ENCODE peak calls at places on chromosomes 13 and 19, in four cellular contexts. J is cardiac fibroblast, D is kidney epithelial cell, P is ovary. N is an unnamed sample.
A peak's percentile ranks its signal among the peaks of the same experiment; 100 is the strongest.

GRCh38 chr13:110634558-110634957 is 19.2 kb downstream of the NAXD start:
- DNase-seq in J (peak; percentile 53), D (no peak), P (no peak), N (no peak)

GRCh38 chr13:98909016-98909415 is 68.8 kb downstream of the DOCK9 start:
- DNase-seq in J (no peak), D (no peak), P (no peak), N (no peak)

GRCh38 chr13:73140804-73141203 is 82.0 kb downstream of the KLF5 start:
- DNase-seq in J (no peak), D (no peak), P (no peak), N (no peak)

GRCh38 chr19:38262585-38263268 is 1.6 kb upstream of the SPINT2 start:
- DNase-seq in J (no peak), D (no peak), P (no peak), N (no peak)

GRCh38 chr13:106691861-106692260 is 123.9 kb upstream of the ARGLU1 start:
- DNase-seq in J (no peak), D (no peak), P (no peak), N (no peak)

GRCh38 chr19:43316591-43317319 is 36.7 kb upstream of the CD177 start:
- DNase-seq in J (no peak), D (no peak), P (no peak), N (no peak)

GRCh38 chr19:4519521-4520277 is 1.4 kb upstream of the PLIN4 start:
- DNase-seq in J (peak; percentile 66), D (no peak), P (peak; percentile 47), N (no peak)

GRCh38 chr13:107838592-107839161 is 376.7 kb downstream of the LIG4 start:
- DNase-seq in J (no peak), D (no peak), P (no peak), N (no peak)

GRCh38 chr13:48304132-48304876 is 753 bp downstream of the RB1 start:
- DNase-seq in J (peak; percentile 67), D (peak; percentile 14), P (peak; percentile 37), N (no peak)

GRCh38 chr13:48156466-48156865 is 61.6 kb upstream of the MED4 start:
- DNase-seq in J (no peak), D (no peak), P (no peak), N (no peak)

GRCh38 chr13:21354721-21355120 is 104.4 kb downstream of the ZDHHC20 start:
- DNase-seq in J (no peak), D (no peak), P (no peak), N (no peak)

GRCh38 chr19:11693505-11694499 is 44.9 kb downstream of the ZNF823 start:
- DNase-seq in J (peak; percentile 52), D (no peak), P (no peak), N (no peak)

GRCh38 chr19:23481043-23481442 is 85.8 kb upstream of the ZNF91 start:
- DNase-seq in J (no peak), D (no peak), P (no peak), N (no peak)

GRCh38 chr19:41299755-41300089 is 10.2 kb upstream of the CCDC97 start:
- DNase-seq in J (peak; percentile 77), D (no peak), P (peak; percentile 45), N (no peak)

GRCh38 chr13:98363326-98363725 is 186.3 kb upstream of the RNF113B start:
- DNase-seq in J (no peak), D (no peak), P (no peak), N (no peak)

GRCh38 chr19:3474015-3474414 is 6.3 kb downstream of the SMIM24 start:
- DNase-seq in J (no peak), D (no peak), P (no peak), N (no peak)

GRCh38 chr13:30835442-30835841 is 70.6 kb upstream of the MEDAG start:
- DNase-seq in J (no peak), D (no peak), P (peak; percentile 58), N (no peak)

GRCh38 chr19:34994643-34995471 is 5.3 kb upstream of the GRAMD1A start:
- DNase-seq in J (no peak), D (no peak), P (peak; percentile 67), N (no peak)

GRCh38 chr13:79749985-79750551 is 269.1 kb downstream of the NDFIP2 start:
- DNase-seq in J (peak; percentile 99), D (peak; percentile 95), P (peak; percentile 76), N (peak; percentile 97)

GRCh38 chr19:53552001-53552721 is 14.2 kb downstream of the ZNF331 start:
- DNase-seq in J (no peak), D (no peak), P (no peak), N (no peak)

GRCh38 chr13:75850915-75851314 is 214.8 kb downstream of the LMO7 start:
- DNase-seq in J (no peak), D (no peak), P (no peak), N (no peak)

GRCh38 chr19:40756502-40757110 is 5.6 kb downstream of the SNRPA start:
- DNase-seq in J (no peak), D (no peak), P (no peak), N (no peak)

GRCh38 chr19:53545271-53546065 is 7.5 kb downstream of the ZNF331 start:
- DNase-seq in J (peak; percentile 26), D (no peak), P (no peak), N (no peak)

GRCh38 chr19:37564624-37565369 is 29.8 kb downstream of the ZNF571 start:
- DNase-seq in J (no peak), D (no peak), P (no peak), N (no peak)

GRCh38 chr19:45455707-45456499 is 11.9 kb upstream of the FOSB start:
- DNase-seq in J (peak; percentile 99), D (peak; percentile 98), P (peak; percentile 94), N (no peak)

GRCh38 chr13:27960362-27961226 is 8.5 kb downstream of the CDX2 start:
- DNase-seq in J (peak; percentile 26), D (no peak), P (no peak), N (no peak)

GRCh38 chr19:17325133-17325532 is 9.5 kb downstream of the ANO8 start:
- DNase-seq in J (no peak), D (no peak), P (no peak), N (no peak)

GRCh38 chr13:34943675-34944634 is 1.9 kb downstream of the NBEA start:
- DNase-seq in J (no peak), D (no peak), P (no peak), N (no peak)

GRCh38 chr19:58516964-58517833 is 2.4 kb downstream of the ZBTB45 start:
- DNase-seq in J (no peak), D (no peak), P (no peak), N (no peak)
- TF ChIP-seq CTCF in J (no peak), D (no peak), P (no peak), N (no peak)

DNA sequence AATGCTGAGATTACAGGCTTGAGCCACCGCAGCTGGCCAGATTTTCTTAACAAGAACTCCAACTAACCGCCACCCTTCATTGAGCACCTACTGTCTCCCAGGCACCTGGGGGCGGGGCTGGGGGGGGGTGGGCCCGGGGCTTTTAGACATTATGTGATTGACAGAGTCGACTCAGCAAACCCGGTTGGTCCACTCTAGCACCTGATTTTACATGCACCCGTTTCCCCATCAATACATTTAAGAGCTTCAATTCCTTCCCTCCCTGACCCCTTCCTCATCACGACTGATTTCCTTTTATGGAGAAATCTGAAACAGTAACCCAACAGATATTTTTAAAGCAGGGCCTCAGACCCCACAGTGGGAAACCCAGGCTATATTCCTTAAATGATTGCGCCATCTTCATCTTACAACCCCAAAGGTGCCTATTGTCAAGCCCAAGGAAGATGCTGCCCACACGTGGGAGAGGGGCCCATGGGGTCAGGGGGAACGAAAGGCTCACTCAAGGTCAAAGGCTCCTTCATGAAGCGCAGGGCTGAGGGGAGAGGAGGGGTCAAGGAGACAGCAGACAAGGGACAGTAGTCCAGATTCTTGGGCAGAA is 1.8 kb downstream of the INSR start:
- DNase-seq in J (no peak), D (no peak), P (no peak), N (no peak)
- H3K4me3 ChIP-seq in J (no peak overlapping the region), D (no peak overlapping the region), P (peak overlapping the region; percentile 99), N (peak overlapping the region; percentile 72)

GRCh38 chr13:39273953-39274352 is 235.7 kb downstream of the NHLRC3 start:
- DNase-seq in J (peak; percentile 41), D (no peak), P (peak; percentile 23), N (no peak)
- TF ChIP-seq CTCF in J (no peak), D (peak; percentile 29), P (no peak), N (peak; percentile 55)

GRCh38 chr13:24218977-24219376 is 58.5 kb downstream of the SPATA13 start:
- DNase-seq in J (peak; percentile 70), D (no peak), P (no peak), N (no peak)
- H3K4me3 ChIP-seq in J (no peak overlapping the region), D (no peak overlapping the region), P (no peak overlapping the region), N (no peak overlapping the region)

GRCh38 chr13:29761815-29762214 is 88.6 kb downstream of the UBL3 start:
- DNase-seq in J (no peak), D (no peak), P (no peak), N (no peak)
- TF ChIP-seq CTCF in J (no peak), D (no peak), P (no peak), N (no peak)

GRCh38 chr19:14030997-14031718 is 404 bp upstream of the IL27RA start:
- DNase-seq in J (no peak), D (no peak), P (no peak), N (no peak)

GRCh38 chr19:14033946-14034345 is 2.4 kb downstream of the IL27RA start:
- DNase-seq in J (no peak), D (no peak), P (no peak), N (no peak)

GRCh38 chr19:14028901-14029300 is 953 bp downstream of the RLN3 start:
- DNase-seq in J (no peak), D (no peak), P (no peak), N (no peak)

GRCh38 chr19:14035706-14036105 is 4.1 kb downstream of the IL27RA start:
- DNase-seq in J (peak; percentile 24), D (no peak), P (no peak), N (no peak)

GRCh38 chr19:14031719-14032480 is at the start of gene IL27RA:
- DNase-seq in J (peak; percentile 50), D (no peak), P (no peak), N (no peak)
- H3K4me3 ChIP-seq in J (peak within 1 kb of the TSS; percentile 66), D (peak within 1 kb of the TSS; percentile 50), P (peak within 1 kb of the TSS; percentile 45), N (peak within 1 kb of the TSS; percentile 71)

GRCh38 chr13:51955281-51955771 is 55.9 kb downstream of the ATP7B start:
- DNase-seq in J (no peak), D (no peak), P (no peak), N (no peak)
- TF ChIP-seq CTCF in J (no peak), D (no peak), P (no peak), N (no peak)

GRCh38 chr19:15828121-15828620 is 12.7 kb upstream of the OR10H1 start:
- DNase-seq in J (no peak), D (no peak), P (no peak), N (no peak)
- H3K4me3 ChIP-seq in J (no peak overlapping the region), D (no peak overlapping the region), P (no peak overlapping the region), N (no peak overlapping the region)

GRCh38 chr19:32691291-32691951 is at the start of gene NUDT19:
- DNase-seq in J (peak; percentile 80), D (no peak), P (peak; percentile 72), N (no peak)
- TF ChIP-seq CTCF in J (no peak), D (no peak), P (no peak), N (no peak)

DNA sequence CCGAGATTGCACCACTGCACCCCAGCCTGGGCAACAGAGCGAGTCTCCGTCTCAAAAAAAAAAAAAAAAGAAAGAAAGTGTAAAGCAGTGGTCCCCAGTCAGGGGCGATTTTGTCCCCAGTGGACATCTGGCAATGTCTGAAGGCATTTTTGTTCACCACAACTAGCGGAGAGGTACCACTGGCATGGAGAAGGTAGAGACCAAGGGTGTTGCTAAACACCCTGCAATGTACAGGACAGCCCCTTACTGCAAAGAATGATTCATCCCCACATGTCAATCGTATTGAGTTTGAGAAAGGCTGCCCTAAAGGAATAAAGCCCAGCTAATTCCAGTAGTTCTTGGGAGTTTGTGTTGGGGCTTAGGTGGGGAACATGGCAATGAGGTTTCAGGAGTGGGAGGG is 38.7 kb downstream of the CYP4F2 start:
- DNase-seq in J (no peak), D (no peak), P (no peak), N (no peak)
- H3K4me3 ChIP-seq in J (no peak overlapping the region), D (no peak overlapping the region), P (no peak overlapping the region), N (no peak overlapping the region)

N was measured in epithelial cell of proximal tubule.